ENCODE peak calls at places on chromosomes 16 and 17, in five cellular contexts. F, X, W, A and N are unnamed samples.

GRCh38 chr16:6209355-6209930 is 1111.8 kb upstream of the EEF2KMT start:
- DNase-seq in A (no peak), F (no peak), W (no peak), X (no peak), N (no peak)

GRCh38 chr17:72597354-72598087 is 476.7 kb downstream of the SOX9 start:
- DNase-seq in F (no peak), W (no peak), X (no peak), A (no peak), N (peak; percentile 7)

GRCh38 chr16:20859699-20860098 is 40.5 kb downstream of the DCUN1D3 start:
- DNase-seq in W (no peak), X (no peak), A (no peak), F (no peak), N (no peak)

GRCh38 chr17:76924345-76925332 is 56.4 kb downstream of the MGAT5B start:
- DNase-seq in W (no peak), X (no peak), A (peak; percentile 38), F (no peak), N (no peak)

GRCh38 chr16:46911038-46911437 is 26.9 kb downstream of the GPT2 start:
- DNase-seq in X (no peak), F (no peak), W (no peak), A (no peak), N (no peak)

GRCh38 chr17:40325156-40326013 is 16.4 kb downstream of the RARA start:
- DNase-seq in A (no peak), F (no peak), X (no peak), W (no peak), N (no peak)

GRCh38 chr16:642189-643049 is 791 bp downstream of the MCRIP2 start:
- DNase-seq in W (no peak), F (no peak), X (peak; percentile 61), A (peak; percentile 89), N (no peak)

GRCh38 chr16:82758904-82759303 is 132.1 kb downstream of the CDH13 start:
- DNase-seq in F (no peak), X (no peak), W (no peak), A (no peak), N (no peak)

GRCh38 chr17:60087882-60088669 is 9.4 kb upstream of the HEATR6 start:
- DNase-seq in W (no peak), A (no peak), X (no peak), F (peak; percentile 53), N (no peak)

GRCh38 chr16:62967606-62968005 is 931.4 kb upstream of the CDH8 start:
- DNase-seq in F (no peak), W (no peak), A (no peak), X (no peak), N (no peak)

GRCh38 chr17:38864636-38865398 is 5.0 kb upstream of the LASP1 start:
- DNase-seq in F (peak; percentile 63), X (no peak), A (no peak), W (no peak), N (no peak)

GRCh38 chr17:8223356-8224063 is 13.1 kb upstream of the AURKB start:
- DNase-seq in X (peak; percentile 72), F (peak; percentile 38), A (peak; percentile 74), W (no peak), N (no peak)

GRCh38 chr16:84647830-84648594 is at the start of gene KLHL36:
- DNase-seq in F (no peak), X (peak; percentile 76), A (peak; percentile 72), W (no peak), N (no peak)

GRCh38 chr17:65249774-65250173 is 112.6 kb downstream of the RGS9 start:
- DNase-seq in A (no peak), X (no peak), F (no peak), W (no peak), N (no peak)

GRCh38 chr16:46789499-46790414 is 41.2 kb downstream of the C16orf87 start:
- DNase-seq in F (peak; percentile 64), A (peak; percentile 88), W (peak; percentile 20), X (peak; percentile 74), N (peak; percentile 77)

GRCh38 chr16:23410176-23410575 is 42.8 kb downstream of the COG7 start:
- DNase-seq in A (no peak), F (no peak), W (no peak), X (no peak), N (no peak)

GRCh38 chr16:50152386-50152806 is 710 bp upstream of the TENT4B start:
- DNase-seq in A (peak; percentile 58), F (no peak), W (no peak), X (no peak), N (no peak)

GRCh38 chr17:18087610-18088491 is at the start of gene DRG2:
- DNase-seq in F (peak; percentile 83), X (peak; percentile 97), W (peak; percentile 63), A (peak; percentile 93), N (peak; percentile 86)
- TF ChIP-seq CTCF in F (peak; percentile 6), X (no peak), W (peak; percentile 18), A (no peak), N (no peak)

DNA sequence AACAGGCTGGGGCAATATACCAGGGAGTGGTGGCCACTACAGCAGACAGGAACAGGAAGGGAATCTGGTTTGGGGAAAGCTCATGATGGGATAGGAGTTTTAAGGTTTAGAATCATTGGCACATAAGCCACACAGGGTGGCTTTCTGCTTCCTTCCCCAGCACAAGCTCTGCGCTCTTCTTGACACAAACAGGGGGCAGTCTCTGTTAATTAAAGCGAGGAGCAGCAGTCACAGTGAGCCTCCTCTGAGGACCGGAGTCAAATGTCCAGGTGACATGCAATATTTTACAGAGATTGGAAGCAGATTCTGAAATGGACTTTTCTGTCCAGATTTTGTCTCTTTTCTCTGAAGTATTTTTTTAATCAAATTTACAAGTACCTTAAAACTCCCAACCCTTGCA is 2.8 kb upstream of the SHISA9 start:
- DNase-seq in A (no peak), X (no peak), F (no peak), W (no peak), N (no peak)
- TF ChIP-seq CTCF in A (no peak), X (no peak), F (peak; percentile 15), W (no peak), N (no peak)

DNA sequence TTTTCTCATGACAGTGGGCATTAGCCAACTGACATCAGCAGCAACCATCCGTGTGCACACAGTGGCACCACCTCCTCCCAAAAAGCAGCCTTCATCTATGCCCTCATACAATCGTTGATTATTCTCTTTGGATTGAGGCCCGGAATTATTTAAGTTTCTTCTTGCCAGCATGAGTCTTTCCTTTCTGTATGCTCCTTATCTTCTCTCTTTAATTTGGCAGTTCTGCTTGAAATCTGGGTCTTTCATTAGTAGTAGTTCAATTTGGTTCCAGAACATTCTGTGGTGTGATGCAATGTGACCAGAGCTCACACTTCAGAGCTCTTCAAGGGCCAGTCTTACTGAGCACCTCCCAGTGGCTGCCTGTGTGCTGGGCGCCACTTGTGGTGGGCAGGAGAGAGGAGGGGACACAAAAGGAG is 52.2 kb upstream of the STH start:
- DNase-seq in F (no peak), A (peak; percentile 75), X (no peak), W (no peak), N (no peak)
- TF ChIP-seq CTCF in F (no peak), A (no peak), X (no peak), W (no peak), N (no peak)

DNA sequence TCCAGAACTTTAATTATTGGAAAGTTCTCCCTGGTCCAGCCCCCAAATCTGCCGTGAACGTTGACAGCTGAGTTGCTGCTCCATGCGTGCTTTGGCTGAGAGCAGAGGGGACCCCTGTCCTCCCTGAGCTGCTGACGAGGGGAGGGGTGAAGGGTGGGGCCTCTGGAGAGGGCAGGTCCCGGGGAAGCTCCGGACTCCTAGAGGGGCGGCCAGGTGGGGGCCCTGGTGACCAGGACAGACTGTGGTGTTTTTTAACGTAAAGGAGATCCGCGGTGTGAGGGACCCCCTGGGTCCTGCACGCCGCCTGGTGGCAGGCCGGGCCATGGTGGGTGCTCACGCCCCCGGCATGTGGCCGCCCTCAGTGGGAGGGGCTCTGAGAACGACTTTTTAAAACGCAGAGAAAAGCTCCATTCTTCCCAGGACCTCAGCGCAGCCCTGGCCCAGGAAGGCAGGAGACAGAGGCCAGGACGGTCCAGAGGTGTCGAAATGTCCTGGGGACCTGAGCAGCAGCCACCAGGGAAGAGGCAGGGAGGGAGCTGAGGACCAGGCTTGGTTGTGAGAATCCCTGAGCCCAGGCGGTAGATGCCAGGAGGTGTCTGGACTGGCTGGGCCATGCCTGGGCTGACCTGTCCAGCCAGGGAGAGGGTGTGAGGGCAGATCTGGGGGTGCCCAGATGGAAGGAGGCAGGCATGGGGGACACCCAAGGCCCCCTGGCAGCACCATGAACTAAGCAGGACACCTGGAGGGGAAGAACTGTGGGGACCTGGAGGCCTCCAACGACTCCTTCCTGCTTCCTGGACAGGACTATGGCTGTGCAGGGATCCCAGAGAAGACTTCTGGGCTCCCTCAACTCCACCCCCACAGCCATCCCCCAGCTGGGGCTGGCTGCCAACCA is at the start of gene MC1R:
- DNase-seq in X (peak; percentile 58), A (peak; percentile 43), W (no peak), F (peak; percentile 16), N (no peak)
- TF ChIP-seq CTCF in X (peak; percentile 48), A (peak; percentile 15), W (peak; percentile 18), F (peak; percentile 78), N (peak; percentile 40)

GRCh38 chr16:88742896-88743605 is 36.7 kb downstream of the CTU2 start:
- DNase-seq in X (no peak), W (no peak), A (no peak), F (no peak), N (no peak)
- TF ChIP-seq CTCF in X (no peak), W (no peak), A (no peak), F (no peak), N (no peak)

GRCh38 chr16:58105619-58106018 is 23.6 kb downstream of the CFAP20 start:
- DNase-seq in X (no peak), A (no peak), W (no peak), F (no peak), N (no peak)

GRCh38 chr16:58109330-58109729 is 19.9 kb downstream of the CFAP20 start:
- DNase-seq in W (no peak), X (no peak), F (no peak), A (no peak), N (no peak)

GRCh38 chr16:58110590-58111330 is 18.4 kb downstream of the CFAP20 start:
- DNase-seq in W (no peak), F (peak; percentile 27), X (no peak), A (no peak), N (no peak)

GRCh38 chr16:58109881-58110280 is 19.3 kb downstream of the CFAP20 start:
- DNase-seq in W (no peak), F (no peak), A (no peak), X (no peak), N (no peak)

DNA sequence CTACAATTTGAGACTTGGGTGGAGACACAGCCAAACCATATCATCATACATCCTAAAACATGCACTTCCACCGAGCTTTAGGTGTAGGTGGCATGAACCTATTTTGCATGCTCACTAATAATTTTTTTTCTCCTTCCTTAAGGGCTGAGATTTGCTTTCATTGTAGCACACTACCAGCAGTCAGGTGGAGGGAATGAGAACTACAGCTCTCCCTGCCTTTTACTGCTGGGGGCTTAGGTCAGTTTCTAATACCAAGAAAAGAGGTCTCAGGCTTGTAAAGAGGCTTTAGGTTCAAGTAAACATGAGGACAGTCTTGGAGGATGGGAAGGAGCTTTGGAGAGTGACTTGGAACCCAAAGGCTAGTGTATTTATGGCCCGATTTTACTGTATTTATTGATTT is 22.0 kb downstream of the CFAP20 start:
- DNase-seq in X (no peak), W (no peak), A (no peak), F (no peak), N (no peak)
- TF ChIP-seq CTCF in X (no peak), W (no peak), A (no peak), F (peak; percentile 27), N (no peak)

GRCh38 chr16:10078541-10078949 is 103.7 kb downstream of the GRIN2A start:
- DNase-seq in X (peak; percentile 6), F (no peak), A (no peak), W (no peak), N (no peak)
- TF ChIP-seq CTCF in X (no peak), F (no peak), A (no peak), W (no peak), N (no peak)